ENCODE peak calls at places on chromosomes 1 and 21, in ten cellular contexts. G is fibroblast of the conjunctiva, Y is activated gamma-delta T cell treated with Interleukin-2 at 50 U/mL for 16 hours, Z is NCI-H460, U is A172, L is H54, F is NCI-H748 treated with DMSO at 0.1 percent for 48 hours, I is HEK293T, X is tibial nerve, C is kidney. T is an unnamed sample.

GRCh38 chr1:236151739-236152424 is 9.5 kb downstream of the GPR137B start:
- DNase-seq in I (no peak), X (no peak), L (no peak), G (no peak), C (no peak), F (no peak), Y (no peak), U (no peak), Z (no peak), T (no peak)

GRCh38 chr21:15932681-15933200 is 203.0 kb downstream of the USP25 start:
- DNase-seq in Y (no peak), G (no peak), X (no peak), I (no peak), U (no peak), L (no peak), F (no peak), Z (no peak), C (no peak), T (no peak)

GRCh38 chr1:100290291-100290690 is 24.3 kb downstream of the RTCA start:
- DNase-seq in I (no peak), L (no peak), X (no peak), Z (no peak), F (no peak), U (no peak), Y (no peak), G (no peak), C (no peak), T (no peak)

GRCh38 chr1:155008015-155008941 is 5.7 kb downstream of the ZBTB7B start:
- DNase-seq in X (no peak), F (no peak), L (no peak), Y (no peak), I (no peak), U (no peak), G (no peak), Z (no peak), C (peak), T (no peak)

GRCh38 chr1:38570576-38570975 is 289.0 kb downstream of the RRAGC start:
- DNase-seq in Z (no peak), U (no peak), L (no peak), C (no peak), I (no peak), Y (no peak), X (no peak), G (no peak), F (no peak), T (no peak)

GRCh38 chr1:99007366-99007765 is 2.7 kb upstream of the PLPPR5 start:
- DNase-seq in C (no peak), Z (no peak), L (no peak), X (no peak), I (no peak), G (no peak), U (no peak), Y (no peak), F (no peak), T (no peak)

GRCh38 chr1:2404142-2404889 is 8.0 kb downstream of the PEX10 start:
- DNase-seq in F (no peak), L (no peak), G (no peak), Y (no peak), X (no peak), I (no peak), Z (no peak), U (no peak), C (no peak), T (no peak)

GRCh38 chr1:164673584-164674214 is 114.7 kb downstream of the PBX1 start:
- DNase-seq in U (peak), Y (no peak), I (peak), F (no peak), X (no peak), C (no peak), L (peak), Z (peak), G (no peak), T (no peak)

GRCh38 chr1:154431586-154432373 is 26.6 kb downstream of the IL6R start:
- DNase-seq in U (peak), F (no peak), G (peak), Z (peak), L (peak), X (no peak), I (no peak), C (no peak), Y (no peak), T (no peak)

GRCh38 chr1:75461808-75462325 is 149.0 kb downstream of the SLC44A5 start:
- DNase-seq in F (no peak), L (no peak), Y (no peak), U (no peak), X (no peak), Z (no peak), G (no peak), C (no peak), I (no peak), T (no peak)

GRCh38 chr21:44519346-44520325 is 20.4 kb downstream of the KRTAP10-1 start:
- DNase-seq in C (peak), L (no peak), Y (no peak), U (no peak), X (no peak), I (no peak), Z (no peak), F (no peak), G (no peak), T (no peak)

GRCh38 chr1:206470692-206471414 is 577 bp downstream of the IKBKE start:
- DNase-seq in F (no peak), C (no peak), L (peak), U (peak), X (no peak), I (no peak), Z (no peak), G (no peak), Y (peak), T (no peak)

GRCh38 chr1:43272576-43273571 is 3.1 kb downstream of the TMEM125 start:
- DNase-seq in C (no peak), I (no peak), Y (no peak), G (no peak), L (no peak), Z (no peak), F (no peak), U (no peak), X (no peak), T (no peak)

GRCh38 chr1:90486134-90486824 is 230.8 kb downstream of the BARHL2 start:
- DNase-seq in C (no peak), Y (no peak), X (no peak), L (no peak), G (no peak), U (no peak), I (no peak), F (no peak), Z (no peak), T (no peak)

GRCh38 chr1:206832352-206832751 is 33.1 kb upstream of the IL20 start:
- DNase-seq in Y (no peak), F (no peak), C (no peak), L (no peak), I (no peak), Z (no peak), G (no peak), U (no peak), X (no peak), T (no peak)

GRCh38 chr1:167221804-167222610 is 1.3 kb downstream of the POU2F1 start:
- DNase-seq in Z (peak), C (peak), L (peak), F (peak), I (peak), U (peak), X (peak), G (peak), Y (peak), T (peak)

GRCh38 chr1:95583811-95584210 is 349.8 kb downstream of the RWDD3 start:
- DNase-seq in Y (no peak), F (no peak), C (no peak), U (no peak), X (no peak), G (no peak), L (no peak), Z (no peak), I (no peak), T (no peak)

GRCh38 chr21:9739240-9739639 is 782.1 kb upstream of the TPTE start:
- DNase-seq in Z (no peak), G (no peak), C (no peak), X (no peak), Y (no peak), F (no peak), L (no peak), U (no peak), I (no peak), T (no peak)

GRCh38 chr1:59150537-59151386 is 146.1 kb upstream of the FGGY start:
- DNase-seq in C (peak), I (no peak), Y (no peak), L (peak), Z (peak), U (peak), F (no peak), X (peak), G (peak), T (no peak)

GRCh38 chr1:27719286-27720251 is 6.2 kb upstream of the FAM76A start:
- DNase-seq in X (no peak), U (no peak), Z (no peak), C (no peak), I (no peak), G (no peak), F (no peak), Y (no peak), L (no peak), T (no peak)

GRCh38 chr1:157505481-157506272 is 46.6 kb downstream of the FCRL5 start:
- DNase-seq in I (peak), U (peak), Y (no peak), X (peak), C (no peak), L (peak), F (peak), G (peak), Z (peak), T (no peak)

T was measured in T-helper 17 cell.